ENCODE peak calls at places on chromosome 1, in four cellular contexts. V, L, G and D are unnamed samples.

GRCh38 chr1:170660281-170660713 is 3.6 kb upstream of the PRRX1 start:
- DNase-seq in V (no peak), L (no peak), G (no peak), D (no peak)

GRCh38 chr1:210299501-210299900 is 29.2 kb upstream of the HHAT start:
- DNase-seq in V (no peak), L (no peak), G (no peak), D (no peak)

GRCh38 chr1:111216751-111217150 is 10.8 kb upstream of the CHI3L2 start:
- DNase-seq in V (no peak), L (no peak), G (no peak), D (no peak)

GRCh38 chr1:86938450-86938849 is 24.0 kb downstream of the HS2ST1 start:
- DNase-seq in V (peak; percentile 20), L (no peak), G (no peak), D (no peak)

GRCh38 chr1:29682171-29682917 is 446.0 kb downstream of the PTPRU start:
- DNase-seq in V (no peak), L (no peak), G (no peak), D (peak; percentile 25)

GRCh38 chr1:112700290-112701226 is 6.4 kb downstream of the RHOC start:
- DNase-seq in V (peak; percentile 94), L (no peak), G (peak; percentile 98), D (peak; percentile 90)

GRCh38 chr1:47616036-47616435 is 178.2 kb downstream of the FOXD2 start:
- DNase-seq in V (no peak), L (no peak), G (no peak), D (peak; percentile 22)

GRCh38 chr1:155910621-155911121 is 478 bp downstream of the RIT1 start:
- DNase-seq in V (peak; percentile 59), L (no peak), G (no peak), D (no peak)

GRCh38 chr1:209688746-209689234 is 13.6 kb downstream of the G0S2 start:
- DNase-seq in V (peak; percentile 80), L (no peak), G (no peak), D (no peak)

GRCh38 chr1:166063701-166064100 is 103.1 kb downstream of the FAM78B start:
- DNase-seq in V (no peak), L (no peak), G (no peak), D (no peak)

GRCh38 chr1:175976865-175977642 is 230.0 kb downstream of the COP1 start:
- DNase-seq in V (peak; percentile 53), L (no peak), G (no peak), D (no peak)

GRCh38 chr1:32272557-32273388 is 19.1 kb upstream of the HDAC1 start:
- DNase-seq in V (no peak), L (no peak), G (no peak), D (no peak)

GRCh38 chr1:52119291-52119690 is 22.6 kb upstream of the ZFYVE9 start:
- DNase-seq in V (no peak), L (no peak), G (no peak), D (no peak)

GRCh38 chr1:3306583-3307285 is 147.7 kb upstream of the ARHGEF16 start:
- DNase-seq in V (peak; percentile 48), L (no peak), G (no peak), D (no peak)